ENCODE peak calls at places on chromosomes 2 and 18, in ten cellular contexts. M is heart right ventricle, E is neural crest cell, D is GM23338, J is RWPE1, O is amygdala, S is HTR-8/SVneo, L is SJSA1, B is HT-29, Q is NCI-H774. I is an unnamed sample.

GRCh38 chr2:71932780-71933466 is 214.7 kb downstream of the CYP26B1 start:
- DNase-seq in O (no peak), S (no peak), L (peak; percentile 33), J (no peak), D (no peak), Q (no peak), M (no peak), B (no peak), E (no peak), I (no peak)

GRCh38 chr2:56741601-56742102 is 557.9 kb downstream of the CCDC85A start:
- DNase-seq in O (no peak), M (peak; percentile 13), S (peak; percentile 67), Q (no peak), J (peak; percentile 78), D (no peak), L (peak; percentile 92), B (no peak), E (no peak), I (peak; percentile 18)

GRCh38 chr2:20224191-20224715 is 677 bp downstream of the SDC1 start:
- DNase-seq in B (no peak), S (no peak), M (no peak), E (peak; percentile 37), J (no peak), L (no peak), Q (no peak), D (no peak), O (no peak), I (no peak)

GRCh38 chr2:82169379-82169778 is 1864.8 kb upstream of the LRRTM1 start:
- DNase-seq in M (no peak), E (no peak), L (no peak), J (no peak), B (no peak), Q (no peak), D (no peak), O (no peak), S (no peak), I (no peak)

GRCh38 chr2:160747771-160748170 is 254.2 kb upstream of the RBMS1 start:
- DNase-seq in M (no peak), Q (no peak), L (peak; percentile 61), B (no peak), J (peak; percentile 70), E (no peak), D (no peak), S (peak; percentile 32), O (no peak), I (no peak)

GRCh38 chr2:164044637-164045036 is 308.8 kb upstream of the FIGN start:
- DNase-seq in O (no peak), L (no peak), Q (no peak), S (peak; percentile 1), J (no peak), E (no peak), B (no peak), D (no peak), M (peak; percentile 33), I (no peak)

GRCh38 chr18:7177131-7177744 is 53.7 kb upstream of the LRRC30 start:
- DNase-seq in Q (no peak), B (peak; percentile 64), D (peak; percentile 72), L (peak; percentile 51), J (peak; percentile 70), E (peak; percentile 45), S (peak; percentile 81), O (no peak), M (no peak), I (peak; percentile 12)

GRCh38 chr2:69581774-69582581 is 61.6 kb downstream of the AAK1 start:
- DNase-seq in S (no peak), D (peak; percentile 44), O (no peak), Q (no peak), B (no peak), E (no peak), M (no peak), L (peak; percentile 64), J (no peak), I (no peak)

GRCh38 chr2:239305222-239305575 is 95.6 kb downstream of the HDAC4 start:
- DNase-seq in O (no peak), B (no peak), E (no peak), D (peak; percentile 6), J (no peak), Q (no peak), M (no peak), S (no peak), L (no peak), I (peak; percentile 4)

GRCh38 chr2:43605079-43605655 is 9.3 kb upstream of the THADA start:
- DNase-seq in B (peak; percentile 58), L (no peak), E (no peak), O (no peak), S (peak; percentile 70), M (no peak), D (peak; percentile 77), J (peak; percentile 44), Q (peak; percentile 7), I (peak; percentile 20)

GRCh38 chr2:150866431-150866830 is 379.0 kb upstream of the RND3 start:
- DNase-seq in E (no peak), S (no peak), B (no peak), O (no peak), Q (no peak), L (no peak), M (no peak), D (no peak), J (no peak), I (no peak)

GRCh38 chr2:101759162-101759561 is 61.7 kb downstream of the MAP4K4 start:
- DNase-seq in B (no peak), S (peak; percentile 63), D (no peak), E (no peak), M (no peak), J (peak; percentile 62), Q (no peak), L (peak; percentile 82), O (no peak), I (no peak)

GRCh38 chr2:241586564-241587264 is 28.2 kb downstream of the BOK start:
- DNase-seq in B (no peak), S (no peak), E (no peak), M (no peak), J (no peak), D (no peak), O (no peak), Q (no peak), L (no peak), I (no peak)

GRCh38 chr2:24237313-24237712 is 62.5 kb downstream of the FAM228A start:
- DNase-seq in L (no peak), D (no peak), Q (no peak), O (no peak), S (no peak), M (no peak), E (no peak), B (no peak), J (no peak), I (no peak)

GRCh38 chr2:157833721-157834120 is 42.4 kb downstream of the ACVR1 start:
- DNase-seq in Q (no peak), M (no peak), O (no peak), B (no peak), S (no peak), L (no peak), E (no peak), D (no peak), J (no peak), I (no peak)

GRCh38 chr18:74899554-74899953 is 301.9 kb downstream of the ZNF407 start:
- DNase-seq in J (no peak), L (no peak), B (no peak), Q (no peak), E (no peak), O (no peak), D (no peak), S (no peak), M (peak; percentile 36), I (no peak)

GRCh38 chr18:3444954-3445353 is 5.0 kb upstream of the TGIF1 start:
- DNase-seq in L (no peak), D (no peak), B (no peak), S (no peak), E (no peak), Q (no peak), M (no peak), J (no peak), O (no peak), I (peak; percentile 41)

GRCh38 chr18:44541781-44542180 is 138.9 kb upstream of the SETBP1 start:
- DNase-seq in L (no peak), O (no peak), E (no peak), S (no peak), B (no peak), Q (no peak), J (no peak), D (no peak), M (no peak), I (no peak)

GRCh38 chr2:240916571-240917008 is 10.5 kb downstream of the CROCC2 start:
- DNase-seq in Q (no peak), B (peak; percentile 40), E (no peak), D (peak; percentile 74), O (no peak), M (peak; percentile 76), L (peak; percentile 96), J (peak; percentile 42), S (peak; percentile 41), I (no peak)

GRCh38 chr2:80256396-80257167 is 48.0 kb downstream of the LRRTM1 start:
- DNase-seq in Q (no peak), L (no peak), O (no peak), S (no peak), M (no peak), B (peak; percentile 69), D (peak; percentile 76), J (peak; percentile 11), E (no peak), I (no peak)

GRCh38 chr2:190533968-190534309 is 583 bp downstream of the NEMP2 start:
- DNase-seq in O (no peak), D (no peak), L (no peak), Q (peak; percentile 17), B (peak; percentile 46), M (no peak), E (no peak), J (no peak), S (no peak), I (no peak)

GRCh38 chr2:122683018-122683417 is 927.6 kb downstream of the TSN start:
- DNase-seq in B (no peak), E (no peak), Q (no peak), J (no peak), M (no peak), O (no peak), D (no peak), L (no peak), S (no peak), I (peak; percentile 93)

GRCh38 chr2:51990684-51991083 is 958.8 kb upstream of the NRXN1 start:
- DNase-seq in Q (no peak), J (no peak), E (no peak), S (no peak), L (no peak), M (no peak), D (peak; percentile 10), O (no peak), B (no peak), I (no peak)

GRCh38 chr18:13136056-13136688 is 82.4 kb upstream of the LDLRAD4 start:
- DNase-seq in E (no peak), J (no peak), S (no peak), O (no peak), L (no peak), B (peak; percentile 57), Q (no peak), M (no peak), D (no peak), I (no peak)

GRCh38 chr2:104853926-104854506 is at the start of gene POU3F3:
- DNase-seq in M (peak; percentile 51), D (peak; percentile 99), J (no peak), S (no peak), Q (peak; percentile 83), B (no peak), O (peak; percentile 95), E (peak; percentile 90), L (peak; percentile 72), I (no peak)

GRCh38 chr2:236858661-236859060 is 227.0 kb upstream of the COPS8 start:
- DNase-seq in S (no peak), O (no peak), Q (no peak), M (no peak), J (no peak), E (no peak), L (peak; percentile 16), B (no peak), D (no peak), I (no peak)

GRCh38 chr2:37589298-37589697 is 82.1 kb downstream of the CDC42EP3 start:
- DNase-seq in D (no peak), J (no peak), E (no peak), B (peak; percentile 6), Q (no peak), L (no peak), O (no peak), M (no peak), S (no peak), I (no peak)

GRCh38 chr2:226079677-226080076 is 680.2 kb downstream of the NYAP2 start:
- DNase-seq in L (peak; percentile 75), B (no peak), M (no peak), S (peak; percentile 6), D (no peak), Q (no peak), J (peak; percentile 32), E (no peak), O (no peak), I (no peak)

I was measured in T47D.